ENCODE peak calls at places on chromosomes 5 and 9, in five cellular contexts. R is stomach, P is suprapubic skin, M is ovary, E is thyroid gland. D is an unnamed sample.

GRCh38 chr5:139642891-139643871 is 5.0 kb upstream of the CXXC5 start:
- DNase-seq in P (peak; percentile 78), R (peak; percentile 77), M (no peak), E (peak; percentile 81), D (no peak)

GRCh38 chr9:127283917-127284316 is 19.3 kb downstream of the GARNL3 start:
- DNase-seq in M (no peak), R (no peak), E (peak; percentile 19), P (no peak), D (no peak)

GRCh38 chr5:118115791-118116190 is 872.6 kb downstream of the DTWD2 start:
- DNase-seq in P (no peak), E (no peak), R (no peak), M (no peak), D (no peak)

GRCh38 chr5:41776435-41776834 is 93.8 kb downstream of the OXCT1 start:
- DNase-seq in E (no peak), R (no peak), P (no peak), M (no peak), D (no peak)

GRCh38 chr5:74261906-74262305 is 378.6 kb downstream of the ENC1 start:
- DNase-seq in E (no peak), P (no peak), M (no peak), R (no peak), D (no peak)

GRCh38 chr9:116565986-116566385 is 121.1 kb upstream of the TRIM32 start:
- DNase-seq in M (no peak), P (no peak), E (no peak), R (no peak), D (no peak)

GRCh38 chr5:133969654-133970324 is 1.4 kb upstream of the C5orf15 start:
- DNase-seq in M (no peak), P (no peak), E (no peak), R (no peak), D (no peak)

GRCh38 chr5:134626369-134627014 is 6.1 kb downstream of the SAR1B start:
- DNase-seq in R (no peak), E (no peak), P (no peak), M (no peak), D (no peak)

GRCh38 chr5:55533806-55534435 is 843 bp downstream of the PLPP1 start:
- DNase-seq in M (peak; percentile 18), R (peak; percentile 53), E (peak; percentile 65), P (no peak), D (no peak)

GRCh38 chr9:37491939-37492338 is 6.2 kb downstream of the POLR1E start:
- DNase-seq in P (no peak), M (no peak), R (no peak), E (no peak), D (no peak)

GRCh38 chr5:33507426-33507825 is 66.7 kb downstream of the TARS1 start:
- DNase-seq in P (no peak), E (no peak), M (no peak), R (no peak), D (no peak)

GRCh38 chr5:179345429-179346321 is at the start of gene ADAMTS2:
- DNase-seq in P (peak; percentile 88), R (peak; percentile 30), M (peak; percentile 80), E (no peak), D (peak; percentile 94)

GRCh38 chr5:148230240-148230639 is 8.1 kb upstream of the MARCOL start:
- DNase-seq in R (no peak), E (no peak), M (no peak), P (no peak), D (no peak)

GRCh38 chr5:52809884-52810283 is 22.2 kb downstream of the ITGA1 start:
- DNase-seq in R (no peak), E (no peak), M (no peak), P (no peak), D (no peak)

GRCh38 chr9:134632329-134632728 is 9.3 kb upstream of the COL5A1 start:
- DNase-seq in P (peak; percentile 55), M (peak; percentile 7), R (no peak), E (no peak), D (no peak)

GRCh38 chr5:117405197-117405596 is 830.6 kb upstream of the SEMA6A start:
- DNase-seq in P (no peak), E (no peak), R (no peak), M (no peak), D (no peak)

GRCh38 chr5:159533197-159533596 is 202.9 kb upstream of the IL12B start:
- DNase-seq in R (no peak), P (no peak), E (no peak), M (no peak), D (no peak)

GRCh38 chr9:136219276-136219675 is 14.3 kb upstream of the LHX3 start:
- DNase-seq in P (no peak), M (no peak), E (no peak), R (no peak), D (no peak)

GRCh38 chr9:92333288-92333634 is 7.5 kb downstream of the CENPP start:
- DNase-seq in R (no peak), M (no peak), E (no peak), P (no peak), D (no peak)

GRCh38 chr5:86617756-86618577 is at the start of gene COX7C:
- DNase-seq in E (peak; percentile 93), M (peak; percentile 89), P (peak; percentile 93), R (peak; percentile 93), D (peak; percentile 96)
- TF ChIP-seq POLR2A in E (peak; percentile 91), M (peak; percentile 83), P (peak; percentile 51), R (peak; percentile 71), D (no peak)

DNA sequence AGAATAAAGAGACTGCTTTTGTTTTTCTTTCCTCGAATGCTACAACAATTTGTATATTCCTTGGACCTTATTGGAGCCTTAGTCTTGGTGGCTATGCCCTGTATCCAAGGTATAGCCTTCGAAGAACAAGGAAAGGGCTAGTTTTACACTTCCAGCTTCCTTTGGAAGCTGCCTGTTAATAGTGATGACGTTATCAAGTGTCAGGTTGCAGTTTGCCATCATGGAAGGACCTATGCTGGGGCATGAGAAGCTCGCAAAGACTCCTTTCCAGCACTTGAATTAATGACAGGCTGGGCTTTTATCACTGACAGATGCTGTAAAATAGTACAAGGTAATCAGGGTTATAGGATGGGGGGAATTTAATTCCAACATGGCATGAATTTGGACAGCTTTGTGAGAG is 157.9 kb downstream of the KDM4C start:
- DNase-seq in E (no peak), R (no peak), M (no peak), P (no peak), D (no peak)
- H3K4me3 ChIP-seq in E (no peak overlapping the region), R (no peak overlapping the region), M (no peak overlapping the region), P (no peak overlapping the region), D (no peak overlapping the region)

GRCh38 chr9:16154570-16155078 is 601.8 kb downstream of the CCDC171 start:
- DNase-seq in R (peak; percentile 32), E (peak; percentile 66), P (no peak), M (peak; percentile 52), D (no peak)
- TF ChIP-seq CTCF in R (no peak), E (peak; percentile 67), P (no peak), M (no peak), D (no peak)

DNA sequence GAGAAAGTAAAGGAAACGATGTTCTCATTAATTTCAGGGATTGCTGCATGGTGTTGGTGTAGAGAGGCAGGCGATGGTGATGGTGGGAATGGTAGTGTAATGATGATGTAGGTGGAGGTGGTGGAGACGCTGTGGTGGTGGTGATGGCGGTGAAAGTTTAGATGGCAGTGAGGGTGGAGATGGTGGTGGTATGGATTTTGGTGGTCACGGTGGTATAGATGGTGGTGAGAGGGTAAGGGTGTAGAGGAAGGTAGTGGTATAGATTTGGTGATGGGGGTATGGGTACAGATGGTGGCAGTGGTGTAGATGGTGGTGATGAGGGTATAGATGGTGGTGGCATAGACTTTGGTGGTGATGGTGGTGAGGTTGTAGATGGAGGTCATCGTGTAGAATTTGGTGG is 179.2 kb upstream of the OTULINL start:
- DNase-seq in R (no peak), E (no peak), P (no peak), M (no peak), D (no peak)
- TF ChIP-seq POLR2A in R (no peak), E (no peak), P (no peak), M (no peak), D (no peak)

D was measured in lower leg skin.